ENCODE peak calls at places on chromosomes 1 and 21, in ten cellular contexts. One of them, this sample, is unnamed.

GRCh38 chr1:106620521-106620954 is 435.9 kb upstream of the PRMT6 start:
- DNase-seq in psoas muscle: no peak
- DNase-seq in T-helper 1 cell: no peak
- DNase-seq in KG1: no peak
- DNase-seq in naive thymus-derived CD8-positive, alpha-beta T cell: no peak
- DNase-seq in tibial artery: no peak
- DNase-seq in cerebellar cortex: no peak
- DNase-seq in neural progenitor cell: no peak
- DNase-seq in fibroblast of lung: peak; percentile 78
- DNase-seq in COR-L47: no peak
- DNase-seq in this sample: peak; percentile 9

GRCh38 chr1:202160377-202160940 is at the start of gene PTPN7:
- DNase-seq in psoas muscle: no peak
- DNase-seq in T-helper 1 cell: peak; percentile 69
- DNase-seq in KG1: peak; percentile 67
- DNase-seq in naive thymus-derived CD8-positive, alpha-beta T cell: peak; percentile 83
- DNase-seq in tibial artery: no peak
- DNase-seq in cerebellar cortex: no peak
- DNase-seq in neural progenitor cell: no peak
- DNase-seq in fibroblast of lung: no peak
- DNase-seq in COR-L47: no peak
- DNase-seq in this sample: peak; percentile 42

GRCh38 chr1:163202833-163203451 is at the start of gene RGS5:
- DNase-seq in psoas muscle: no peak
- DNase-seq in T-helper 1 cell: no peak
- DNase-seq in KG1: no peak
- DNase-seq in naive thymus-derived CD8-positive, alpha-beta T cell: no peak
- DNase-seq in tibial artery: no peak
- DNase-seq in cerebellar cortex: no peak
- DNase-seq in neural progenitor cell: peak; percentile 77
- DNase-seq in fibroblast of lung: peak; percentile 7
- DNase-seq in COR-L47: no peak
- DNase-seq in this sample: no peak

GRCh38 chr1:5895446-5896406 is 96.5 kb downstream of the NPHP4 start:
- DNase-seq in psoas muscle: no peak
- DNase-seq in T-helper 1 cell: no peak
- DNase-seq in KG1: no peak
- DNase-seq in naive thymus-derived CD8-positive, alpha-beta T cell: no peak
- DNase-seq in tibial artery: no peak
- DNase-seq in cerebellar cortex: no peak
- DNase-seq in neural progenitor cell: no peak
- DNase-seq in fibroblast of lung: no peak
- DNase-seq in COR-L47: no peak
- DNase-seq in this sample: peak; percentile 20

GRCh38 chr21:42113926-42114409 is 42.9 kb downstream of the UMODL1 start:
- DNase-seq in psoas muscle: peak; percentile 53
- DNase-seq in T-helper 1 cell: no peak
- DNase-seq in KG1: no peak
- DNase-seq in naive thymus-derived CD8-positive, alpha-beta T cell: no peak
- DNase-seq in tibial artery: peak; percentile 63
- DNase-seq in cerebellar cortex: no peak
- DNase-seq in neural progenitor cell: no peak
- DNase-seq in fibroblast of lung: no peak
- DNase-seq in COR-L47: no peak
- DNase-seq in this sample: peak; percentile 36

GRCh38 chr1:63450416-63450815 is 72.6 kb downstream of the ITGB3BP start:
- DNase-seq in psoas muscle: no peak
- DNase-seq in T-helper 1 cell: no peak
- DNase-seq in KG1: no peak
- DNase-seq in naive thymus-derived CD8-positive, alpha-beta T cell: no peak
- DNase-seq in tibial artery: no peak
- DNase-seq in cerebellar cortex: no peak
- DNase-seq in neural progenitor cell: no peak
- DNase-seq in fibroblast of lung: no peak
- DNase-seq in COR-L47: no peak
- DNase-seq in this sample: no peak

GRCh38 chr1:6690186-6690585 is 11.4 kb downstream of the DNAJC11 start:
- DNase-seq in psoas muscle: no peak
- DNase-seq in T-helper 1 cell: no peak
- DNase-seq in KG1: no peak
- DNase-seq in naive thymus-derived CD8-positive, alpha-beta T cell: no peak
- DNase-seq in tibial artery: no peak
- DNase-seq in cerebellar cortex: no peak
- DNase-seq in neural progenitor cell: no peak
- DNase-seq in fibroblast of lung: no peak
- DNase-seq in COR-L47: no peak
- DNase-seq in this sample: no peak

GRCh38 chr1:220786337-220787068 is at the start of gene MTARC1:
- DNase-seq in psoas muscle: peak; percentile 72
- DNase-seq in T-helper 1 cell: no peak
- DNase-seq in KG1: no peak
- DNase-seq in naive thymus-derived CD8-positive, alpha-beta T cell: no peak
- DNase-seq in tibial artery: no peak
- DNase-seq in cerebellar cortex: peak; percentile 80
- DNase-seq in neural progenitor cell: peak; percentile 88
- DNase-seq in fibroblast of lung: peak; percentile 47
- DNase-seq in COR-L47: peak; percentile 85
- DNase-seq in this sample: peak; percentile 76

GRCh38 chr1:179206817-179207216 is 22.7 kb downstream of the ABL2 start:
- DNase-seq in psoas muscle: no peak
- DNase-seq in T-helper 1 cell: no peak
- DNase-seq in KG1: no peak
- DNase-seq in naive thymus-derived CD8-positive, alpha-beta T cell: no peak
- DNase-seq in tibial artery: no peak
- DNase-seq in cerebellar cortex: peak; percentile 65
- DNase-seq in neural progenitor cell: no peak
- DNase-seq in fibroblast of lung: peak; percentile 11
- DNase-seq in COR-L47: no peak
- DNase-seq in this sample: no peak

GRCh38 chr1:160030657-160031367 is 978 bp downstream of the PIGM start:
- DNase-seq in psoas muscle: no peak
- DNase-seq in T-helper 1 cell: no peak
- DNase-seq in KG1: no peak
- DNase-seq in naive thymus-derived CD8-positive, alpha-beta T cell: no peak
- DNase-seq in tibial artery: peak; percentile 22
- DNase-seq in cerebellar cortex: peak; percentile 32
- DNase-seq in neural progenitor cell: peak; percentile 59
- DNase-seq in fibroblast of lung: no peak
- DNase-seq in COR-L47: no peak
- DNase-seq in this sample: peak; percentile 15

GRCh38 chr1:153608742-153609584 is 4.0 kb downstream of the S100A16 start:
- DNase-seq in psoas muscle: peak; percentile 87
- DNase-seq in T-helper 1 cell: no peak
- DNase-seq in KG1: no peak
- DNase-seq in naive thymus-derived CD8-positive, alpha-beta T cell: no peak
- DNase-seq in tibial artery: peak; percentile 74
- DNase-seq in cerebellar cortex: no peak
- DNase-seq in neural progenitor cell: peak; percentile 77
- DNase-seq in fibroblast of lung: peak; percentile 88
- DNase-seq in COR-L47: no peak
- DNase-seq in this sample: no peak

GRCh38 chr21:42843021-42843420 is 36.3 kb downstream of the WDR4 start:
- DNase-seq in psoas muscle: no peak
- DNase-seq in T-helper 1 cell: no peak
- DNase-seq in KG1: no peak
- DNase-seq in naive thymus-derived CD8-positive, alpha-beta T cell: no peak
- DNase-seq in tibial artery: no peak
- DNase-seq in cerebellar cortex: no peak
- DNase-seq in neural progenitor cell: no peak
- DNase-seq in fibroblast of lung: no peak
- DNase-seq in COR-L47: no peak
- DNase-seq in this sample: no peak

GRCh38 chr1:100750002-100750885 is 30.7 kb downstream of the VCAM1 start:
- DNase-seq in psoas muscle: no peak
- DNase-seq in T-helper 1 cell: no peak
- DNase-seq in KG1: no peak
- DNase-seq in naive thymus-derived CD8-positive, alpha-beta T cell: no peak
- DNase-seq in tibial artery: no peak
- DNase-seq in cerebellar cortex: no peak
- DNase-seq in neural progenitor cell: no peak
- DNase-seq in fibroblast of lung: no peak
- DNase-seq in COR-L47: no peak
- DNase-seq in this sample: no peak

GRCh38 chr1:89047734-89048133 is 17.3 kb downstream of the GBP1 start:
- DNase-seq in psoas muscle: no peak
- DNase-seq in T-helper 1 cell: no peak
- DNase-seq in KG1: no peak
- DNase-seq in naive thymus-derived CD8-positive, alpha-beta T cell: no peak
- DNase-seq in tibial artery: no peak
- DNase-seq in cerebellar cortex: no peak
- DNase-seq in neural progenitor cell: no peak
- DNase-seq in fibroblast of lung: no peak
- DNase-seq in COR-L47: no peak
- DNase-seq in this sample: no peak

GRCh38 chr1:230365723-230366307 is 60.3 kb downstream of the PGBD5 start:
- DNase-seq in psoas muscle: no peak
- DNase-seq in T-helper 1 cell: no peak
- DNase-seq in KG1: no peak
- DNase-seq in naive thymus-derived CD8-positive, alpha-beta T cell: no peak
- DNase-seq in tibial artery: no peak
- DNase-seq in cerebellar cortex: no peak
- DNase-seq in neural progenitor cell: peak; percentile 36
- DNase-seq in fibroblast of lung: no peak
- DNase-seq in COR-L47: no peak
- DNase-seq in this sample: no peak

GRCh38 chr1:225926551-225927113 is 2.6 kb upstream of the PYCR2 start:
- DNase-seq in psoas muscle: no peak
- DNase-seq in T-helper 1 cell: no peak
- DNase-seq in KG1: peak; percentile 20
- DNase-seq in naive thymus-derived CD8-positive, alpha-beta T cell: no peak
- DNase-seq in tibial artery: no peak
- DNase-seq in cerebellar cortex: no peak
- DNase-seq in neural progenitor cell: no peak
- DNase-seq in fibroblast of lung: no peak
- DNase-seq in COR-L47: no peak
- DNase-seq in this sample: no peak

GRCh38 chr1:23643668-23644554 is 47.7 kb upstream of the RPL11 start:
- DNase-seq in psoas muscle: no peak
- DNase-seq in T-helper 1 cell: no peak
- DNase-seq in KG1: no peak
- DNase-seq in naive thymus-derived CD8-positive, alpha-beta T cell: no peak
- DNase-seq in tibial artery: no peak
- DNase-seq in cerebellar cortex: peak; percentile 71
- DNase-seq in neural progenitor cell: peak; percentile 65
- DNase-seq in fibroblast of lung: no peak
- DNase-seq in COR-L47: peak; percentile 28
- DNase-seq in this sample: no peak

GRCh38 chr1:201468501-201468843 is 516 bp downstream of the PHLDA3 start:
- DNase-seq in psoas muscle: peak; percentile 45
- DNase-seq in T-helper 1 cell: no peak
- DNase-seq in KG1: no peak
- DNase-seq in naive thymus-derived CD8-positive, alpha-beta T cell: no peak
- DNase-seq in tibial artery: no peak
- DNase-seq in cerebellar cortex: no peak
- DNase-seq in neural progenitor cell: peak; percentile 67
- DNase-seq in fibroblast of lung: no peak
- DNase-seq in COR-L47: no peak
- DNase-seq in this sample: peak; percentile 34

GRCh38 chr1:41590331-41590730 is 105.8 kb upstream of the EDN2 start:
- DNase-seq in psoas muscle: no peak
- DNase-seq in T-helper 1 cell: no peak
- DNase-seq in KG1: no peak
- DNase-seq in naive thymus-derived CD8-positive, alpha-beta T cell: no peak
- DNase-seq in tibial artery: no peak
- DNase-seq in cerebellar cortex: no peak
- DNase-seq in neural progenitor cell: no peak
- DNase-seq in fibroblast of lung: no peak
- DNase-seq in COR-L47: no peak
- DNase-seq in this sample: no peak

GRCh38 chr1:226943156-226943555 is 3.1 kb downstream of the COQ8A start:
- DNase-seq in psoas muscle: no peak
- DNase-seq in T-helper 1 cell: no peak
- DNase-seq in KG1: no peak
- DNase-seq in naive thymus-derived CD8-positive, alpha-beta T cell: no peak
- DNase-seq in tibial artery: no peak
- DNase-seq in cerebellar cortex: no peak
- DNase-seq in neural progenitor cell: no peak
- DNase-seq in fibroblast of lung: no peak
- DNase-seq in COR-L47: no peak
- DNase-seq in this sample: no peak

GRCh38 chr21:42526379-42526727 is 12.7 kb downstream of the SLC37A1 start:
- DNase-seq in psoas muscle: no peak
- DNase-seq in T-helper 1 cell: no peak
- DNase-seq in KG1: no peak
- DNase-seq in naive thymus-derived CD8-positive, alpha-beta T cell: no peak
- DNase-seq in tibial artery: no peak
- DNase-seq in cerebellar cortex: no peak
- DNase-seq in neural progenitor cell: no peak
- DNase-seq in fibroblast of lung: no peak
- DNase-seq in COR-L47: no peak
- DNase-seq in this sample: peak; percentile 65

GRCh38 chr1:41313661-41314131 is 47.5 kb upstream of the FOXO6 start:
- DNase-seq in psoas muscle: no peak
- DNase-seq in T-helper 1 cell: no peak
- DNase-seq in KG1: no peak
- DNase-seq in naive thymus-derived CD8-positive, alpha-beta T cell: peak; percentile 15
- DNase-seq in tibial artery: no peak
- DNase-seq in cerebellar cortex: no peak
- DNase-seq in neural progenitor cell: peak; percentile 59
- DNase-seq in fibroblast of lung: peak; percentile 14
- DNase-seq in COR-L47: peak; percentile 8
- DNase-seq in this sample: peak; percentile 26

GRCh38 chr1:20355828-20356735 is 65.4 kb downstream of the VWA5B1 start:
- DNase-seq in psoas muscle: no peak
- DNase-seq in T-helper 1 cell: no peak
- DNase-seq in KG1: no peak
- DNase-seq in naive thymus-derived CD8-positive, alpha-beta T cell: no peak
- DNase-seq in tibial artery: no peak
- DNase-seq in cerebellar cortex: no peak
- DNase-seq in neural progenitor cell: no peak
- DNase-seq in fibroblast of lung: no peak
- DNase-seq in COR-L47: no peak
- DNase-seq in this sample: no peak

GRCh38 chr1:112172294-112172882 is 182.9 kb upstream of the KCND3 start:
- DNase-seq in psoas muscle: peak; percentile 17
- DNase-seq in T-helper 1 cell: no peak
- DNase-seq in KG1: peak; percentile 1
- DNase-seq in naive thymus-derived CD8-positive, alpha-beta T cell: no peak
- DNase-seq in tibial artery: peak; percentile 35
- DNase-seq in cerebellar cortex: no peak
- DNase-seq in neural progenitor cell: peak; percentile 90
- DNase-seq in fibroblast of lung: peak; percentile 49
- DNase-seq in COR-L47: no peak
- DNase-seq in this sample: peak; percentile 62

GRCh38 chr1:236307437-236307836 is 25.7 kb upstream of the ERO1B start:
- DNase-seq in psoas muscle: no peak
- DNase-seq in T-helper 1 cell: no peak
- DNase-seq in KG1: no peak
- DNase-seq in naive thymus-derived CD8-positive, alpha-beta T cell: no peak
- DNase-seq in tibial artery: no peak
- DNase-seq in cerebellar cortex: no peak
- DNase-seq in neural progenitor cell: peak; percentile 57
- DNase-seq in fibroblast of lung: no peak
- DNase-seq in COR-L47: no peak
- DNase-seq in this sample: no peak

GRCh38 chr1:205095422-205095821 is 11.2 kb upstream of the TMEM81 start:
- DNase-seq in psoas muscle: no peak
- DNase-seq in T-helper 1 cell: no peak
- DNase-seq in KG1: no peak
- DNase-seq in naive thymus-derived CD8-positive, alpha-beta T cell: no peak
- DNase-seq in tibial artery: no peak
- DNase-seq in cerebellar cortex: no peak
- DNase-seq in neural progenitor cell: no peak
- DNase-seq in fibroblast of lung: no peak
- DNase-seq in COR-L47: no peak
- DNase-seq in this sample: no peak

This sample was measured in body of pancreas.